ENCODE peak calls at places on chromosomes 3 and 15, in four cellular contexts. One of them, this sample, is unnamed.

GRCh38 chr3:65330072-65330471 is 642.3 kb upstream of the ADAMTS9 start:
- DNase-seq in HCT116: no peak
- DNase-seq in H1: no peak
- DNase-seq in HepG2: no peak
- DNase-seq in this sample: no peak

GRCh38 chr3:172153335-172153861 is 114.0 kb downstream of the FNDC3B start:
- DNase-seq in HCT116: peak
- DNase-seq in H1: no peak
- DNase-seq in HepG2: no peak
- DNase-seq in this sample: no peak

GRCh38 chr3:106728315-106728821 is 648.9 kb upstream of the CCDC54 start:
- DNase-seq in HepG2: no peak
- DNase-seq in H1: no peak
- DNase-seq in HCT116: peak
- DNase-seq in this sample: no peak

GRCh38 chr15:91219203-91219602 is 119.1 kb downstream of the SV2B start:
- DNase-seq in HCT116: no peak
- DNase-seq in H1: no peak
- DNase-seq in HepG2: no peak
- DNase-seq in this sample: no peak

GRCh38 chr3:57670543-57670942 is 22.3 kb downstream of the DENND6A start:
- DNase-seq in HepG2: no peak
- DNase-seq in HCT116: no peak
- DNase-seq in H1: no peak
- DNase-seq in this sample: no peak

GRCh38 chr3:56468184-56469106 is at the start of gene ERC2:
- DNase-seq in H1: peak
- DNase-seq in HepG2: peak
- DNase-seq in HCT116: no peak
- DNase-seq in this sample: no peak

GRCh38 chr3:109098245-109098644 is 19.7 kb downstream of the MORC1 start:
- DNase-seq in HepG2: peak
- DNase-seq in HCT116: peak
- DNase-seq in H1: no peak
- DNase-seq in this sample: no peak

GRCh38 chr3:108222813-108223307 is 636 bp upstream of the IFT57 start:
- DNase-seq in H1: no peak
- DNase-seq in HCT116: no peak
- DNase-seq in HepG2: no peak
- DNase-seq in this sample: no peak

DNA sequence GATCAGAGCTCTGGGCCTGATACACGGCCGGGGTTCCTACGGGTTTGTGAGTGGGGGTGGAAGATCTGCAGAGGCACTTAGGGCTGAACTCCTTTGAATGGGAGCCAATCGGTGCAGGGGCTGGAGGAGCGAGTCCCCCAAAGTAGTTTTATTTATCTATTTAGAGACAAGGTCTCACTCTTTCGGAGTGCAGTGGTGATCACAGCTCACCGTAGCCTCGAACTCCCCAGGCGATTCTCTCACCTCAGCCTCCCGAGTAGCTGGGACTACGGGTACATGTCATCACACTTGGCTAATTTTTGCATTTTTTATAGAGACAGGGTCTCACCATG is 1.6 kb upstream of the CELSR3 start:
- DNase-seq in H1: no peak
- DNase-seq in HCT116: no peak
- DNase-seq in HepG2: no peak
- DNase-seq in this sample: no peak
- H3K9ac ChIP-seq in H1: no peak
- H3K9ac ChIP-seq in HCT116: peak
- H3K9ac ChIP-seq in HepG2: peak
- H3K9ac ChIP-seq in this sample: no peak

GRCh38 chr15:96321422-96322391 is 8.8 kb upstream of the NR2F2 start:
- DNase-seq in HCT116: no peak
- DNase-seq in H1: no peak
- DNase-seq in HepG2: no peak
- DNase-seq in this sample: no peak
- TF ChIP-seq POLR2AphosphoS5 in HCT116: no peak
- TF ChIP-seq POLR2AphosphoS5 in H1: no peak
- TF ChIP-seq POLR2AphosphoS5 in HepG2: no peak
- TF ChIP-seq POLR2AphosphoS5 in this sample: no peak

DNA sequence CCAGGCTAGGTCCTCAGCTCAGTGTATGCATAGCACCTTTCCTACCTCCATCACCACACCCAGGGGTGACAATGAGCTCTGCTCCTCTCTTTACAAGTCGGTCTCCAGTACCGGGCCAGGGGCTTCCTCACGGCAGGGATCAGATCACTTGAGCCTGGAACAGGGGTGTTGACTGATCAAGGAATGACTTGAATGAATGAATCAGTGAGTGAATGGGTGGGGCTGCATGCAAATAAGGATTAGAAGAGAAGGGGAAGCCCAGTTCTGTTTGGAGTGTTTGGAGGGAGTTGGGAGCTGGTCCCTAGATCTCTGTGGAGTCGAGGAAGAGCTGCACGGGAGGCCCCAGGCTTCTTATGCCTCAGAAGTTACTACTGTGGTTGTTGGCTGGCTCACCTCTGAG is 87.0 kb downstream of the TMEM266 start:
- DNase-seq in H1: no peak
- DNase-seq in HepG2: no peak
- DNase-seq in HCT116: no peak
- DNase-seq in this sample: no peak
- H3K9ac ChIP-seq in H1: no peak
- H3K9ac ChIP-seq in HepG2: no peak
- H3K9ac ChIP-seq in HCT116: no peak
- H3K9ac ChIP-seq in this sample: no peak

DNA sequence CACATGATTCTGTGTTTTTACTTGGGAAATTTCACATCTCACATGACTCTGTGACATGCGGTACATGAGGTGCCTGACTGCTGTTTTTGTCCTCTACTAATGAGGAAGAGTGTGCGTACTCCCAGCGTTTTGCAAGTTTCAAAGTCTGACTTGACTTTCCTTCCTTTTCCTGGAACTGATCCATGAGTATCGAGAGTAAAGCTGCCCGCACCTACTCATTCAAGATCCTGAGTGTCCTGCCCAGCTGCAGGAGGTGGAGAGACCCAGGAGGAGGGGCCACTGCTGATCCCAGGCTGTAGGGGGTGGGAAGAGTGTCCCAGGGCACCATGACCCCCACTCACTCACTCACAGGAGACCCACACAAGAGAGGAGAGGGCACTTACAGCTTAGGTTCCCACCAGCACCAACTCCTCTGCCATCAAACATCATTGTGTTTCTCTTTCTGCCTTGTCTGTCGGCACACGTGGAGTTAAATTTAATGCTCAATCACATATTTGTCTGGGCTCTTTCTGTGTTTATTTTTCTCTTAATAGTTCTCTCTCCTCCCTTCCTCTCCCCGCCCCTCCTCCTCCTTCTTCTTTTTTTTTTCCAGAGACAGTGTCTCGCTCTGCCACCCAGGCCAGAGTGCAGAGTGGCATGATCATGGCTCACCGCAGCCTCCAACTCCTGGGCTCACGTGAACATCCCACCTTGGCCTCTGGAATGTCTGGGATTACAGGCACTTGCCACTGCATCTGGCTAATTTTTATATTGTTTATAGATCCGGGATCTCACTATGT is 1.4 kb downstream of the CCR5AS start:
- DNase-seq in H1: no peak
- DNase-seq in HCT116: no peak
- DNase-seq in HepG2: no peak
- DNase-seq in this sample: no peak
- TF ChIP-seq POLR2AphosphoS5 in H1: no peak
- TF ChIP-seq POLR2AphosphoS5 in HCT116: no peak
- TF ChIP-seq POLR2AphosphoS5 in HepG2: no peak
- TF ChIP-seq POLR2AphosphoS5 in this sample: no peak

GRCh38 chr15:51104512-51104911 is 9.8 kb upstream of the TNFAIP8L3 start:
- DNase-seq in HepG2: no peak
- DNase-seq in H1: no peak
- DNase-seq in HCT116: no peak
- DNase-seq in this sample: no peak
- H3K9ac ChIP-seq in HepG2: no peak
- H3K9ac ChIP-seq in H1: no peak
- H3K9ac ChIP-seq in HCT116: no peak
- H3K9ac ChIP-seq in this sample: no peak

DNA sequence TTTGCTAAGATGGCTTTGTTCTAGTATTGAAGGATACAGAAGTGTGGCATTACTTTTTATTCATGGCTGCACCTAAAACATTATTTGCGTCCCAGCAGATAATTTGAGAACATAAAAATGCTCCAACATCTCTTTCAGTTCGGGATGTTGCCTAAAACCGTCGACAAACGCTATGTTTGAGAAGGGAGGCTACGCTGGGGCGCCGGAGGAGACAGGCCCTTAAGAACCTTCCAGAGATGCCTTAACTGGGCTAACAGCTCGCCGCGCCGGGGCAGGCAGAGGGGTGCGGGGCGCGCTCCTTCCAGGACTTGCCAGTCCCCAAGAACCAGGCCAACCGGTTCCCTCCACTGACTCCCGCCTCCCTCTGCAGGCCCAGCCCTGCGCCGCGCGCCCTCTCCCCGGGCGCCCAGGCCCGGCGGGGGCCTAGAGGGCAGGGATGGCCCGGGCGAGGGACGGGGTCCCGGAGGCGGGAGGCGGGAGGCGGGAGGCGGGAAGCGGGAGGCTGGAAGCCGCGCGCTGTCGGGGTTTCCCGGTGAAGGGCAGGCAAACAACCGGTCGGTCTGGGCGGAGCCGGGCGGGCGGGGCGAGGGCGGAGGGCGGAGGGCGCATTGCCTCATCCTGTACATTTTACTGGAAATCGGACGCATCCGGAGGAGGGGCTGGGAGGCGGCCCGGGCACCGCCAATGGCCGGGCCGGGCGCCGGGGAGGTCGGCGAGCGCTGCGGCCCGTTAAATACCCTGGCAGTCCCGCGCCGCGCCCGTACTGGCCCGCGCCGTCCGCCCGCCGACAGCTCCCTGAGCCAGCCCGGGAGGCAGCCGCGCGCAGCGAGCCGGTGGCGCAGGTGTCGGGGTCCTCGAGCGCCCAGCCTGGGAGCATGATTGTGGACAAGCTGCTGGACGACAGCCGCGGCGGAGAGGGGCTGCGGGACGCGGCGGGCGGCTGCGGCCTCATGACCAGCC is at the start of gene NFKBIZ:
- DNase-seq in HCT116: peak
- DNase-seq in HepG2: peak
- DNase-seq in H1: peak
- DNase-seq in this sample: no peak
- TF ChIP-seq POLR2AphosphoS5 in HCT116: peak
- TF ChIP-seq POLR2AphosphoS5 in HepG2: peak
- TF ChIP-seq POLR2AphosphoS5 in H1: peak
- TF ChIP-seq POLR2AphosphoS5 in this sample: no peak

GRCh38 chr15:67125589-67126502 is 60.4 kb downstream of the SMAD3 start:
- DNase-seq in HCT116: peak
- DNase-seq in H1: no peak
- DNase-seq in HepG2: no peak
- DNase-seq in this sample: no peak

GRCh38 chr15:67126551-67127333 is 61.3 kb downstream of the SMAD3 start:
- DNase-seq in HepG2: peak
- DNase-seq in H1: no peak
- DNase-seq in HCT116: no peak
- DNase-seq in this sample: no peak

GRCh38 chr15:67130166-67130565 is 64.8 kb downstream of the SMAD3 start:
- DNase-seq in HepG2: no peak
- DNase-seq in HCT116: no peak
- DNase-seq in H1: no peak
- DNase-seq in this sample: no peak

GRCh38 chr15:67127334-67127664 is 61.9 kb downstream of the SMAD3 start:
- DNase-seq in HCT116: no peak
- DNase-seq in HepG2: no peak
- DNase-seq in H1: no peak
- DNase-seq in this sample: no peak

GRCh38 chr15:67127925-67128324 is 62.5 kb downstream of the SMAD3 start:
- DNase-seq in HepG2: no peak
- DNase-seq in H1: no peak
- DNase-seq in HCT116: peak
- DNase-seq in this sample: no peak
- H3K9ac ChIP-seq in HepG2: no peak
- H3K9ac ChIP-seq in H1: no peak
- H3K9ac ChIP-seq in HCT116: peak
- H3K9ac ChIP-seq in this sample: no peak

DNA sequence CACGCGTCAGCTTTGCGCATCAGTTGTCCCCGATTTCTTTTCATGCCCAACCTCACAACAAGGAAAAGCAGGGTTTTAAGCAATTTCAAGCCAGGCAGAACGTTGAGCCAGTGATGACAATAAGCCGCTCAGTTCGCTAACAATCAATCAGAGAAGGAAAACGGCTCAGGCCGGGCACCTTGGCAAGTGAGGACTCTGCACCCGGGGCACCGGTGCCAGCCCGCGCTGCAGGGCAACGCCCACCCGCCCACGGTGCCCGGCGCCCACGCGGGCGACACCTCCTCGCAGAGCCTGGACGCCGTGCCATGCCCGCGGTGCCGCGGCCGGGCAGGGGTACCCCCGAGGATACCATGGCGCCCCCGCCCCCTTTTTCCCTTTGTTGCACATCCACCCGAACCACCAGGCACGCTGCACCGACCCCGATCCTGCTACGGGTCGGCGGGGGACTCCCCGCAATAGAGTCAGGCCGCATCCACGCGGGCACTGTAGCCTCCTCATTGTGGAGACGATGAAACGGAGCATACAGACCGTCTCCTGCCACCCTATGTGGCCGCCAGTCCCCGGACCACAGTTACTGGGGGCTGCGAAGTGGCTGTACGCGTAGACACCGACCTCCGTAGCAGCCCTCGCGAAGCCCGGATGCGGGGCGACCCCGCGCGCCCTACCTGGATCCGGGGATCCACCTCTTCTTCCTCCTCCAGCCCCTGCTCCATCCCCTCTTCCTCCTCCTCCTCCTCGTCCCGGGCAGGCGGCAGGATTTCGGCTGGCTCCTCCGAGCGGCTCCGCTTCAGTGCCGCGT is 581 bp downstream of the SH3BP5 start:
- DNase-seq in HepG2: no peak
- DNase-seq in H1: no peak
- DNase-seq in HCT116: no peak
- DNase-seq in this sample: no peak
- TF ChIP-seq POLR2AphosphoS5 in HepG2: no peak
- TF ChIP-seq POLR2AphosphoS5 in H1: no peak
- TF ChIP-seq POLR2AphosphoS5 in HCT116: no peak
- TF ChIP-seq POLR2AphosphoS5 in this sample: no peak